ENCODE peak calls at places on chromosome 19, in four cellular contexts. R, J, P and U are unnamed samples.

GRCh38 chr19:6011206-6011605 is 33.3 kb upstream of the RANBP3 start:
- DNase-seq in R (no peak), J (no peak), P (no peak), U (no peak)

GRCh38 chr19:16074488-16075365 is 1.6 kb upstream of the TPM4 start:
- DNase-seq in R (no peak), J (no peak), P (no peak), U (no peak)

GRCh38 chr19:55647732-55648656 is at the start of gene CCDC106:
- DNase-seq in R (peak; percentile 73), J (peak; percentile 75), P (peak; percentile 60), U (peak; percentile 79)

GRCh38 chr19:1854542-1855039 is 6.3 kb upstream of the REXO1 start:
- DNase-seq in R (no peak), J (no peak), P (peak; percentile 41), U (no peak)

GRCh38 chr19:2081873-2082810 is 14.0 kb downstream of the MOB3A start:
- DNase-seq in R (no peak), J (no peak), P (no peak), U (no peak)

GRCh38 chr19:6587998-6588507 is 2.9 kb downstream of the CD70 start:
- DNase-seq in R (no peak), J (no peak), P (no peak), U (no peak)

GRCh38 chr19:39156230-39156890 is 30.8 kb downstream of the PAK4 start:
- DNase-seq in R (peak; percentile 23), J (no peak), P (peak; percentile 8), U (peak; percentile 16)

GRCh38 chr19:3855321-3855720 is 13.5 kb downstream of the ZFR2 start:
- DNase-seq in R (no peak), J (no peak), P (peak; percentile 12), U (no peak)

GRCh38 chr19:4215807-4216206 is 13.5 kb upstream of the EBI3 start:
- DNase-seq in R (no peak), J (no peak), P (no peak), U (no peak)

GRCh38 chr19:11096210-11096841 is 7.1 kb downstream of the LDLR start:
- DNase-seq in R (peak; percentile 60), J (peak; percentile 82), P (peak; percentile 57), U (peak; percentile 96)

GRCh38 chr19:33300016-33300981 is 2.0 kb downstream of the CEBPA start:
- DNase-seq in R (no peak), J (no peak), P (no peak), U (no peak)

GRCh38 chr19:10748924-10749434 is 31.1 kb downstream of the DNM2 start:
- DNase-seq in R (peak; percentile 68), J (no peak), P (peak; percentile 38), U (peak; percentile 34)

GRCh38 chr19:5091576-5092215 is 122.8 kb downstream of the KDM4B start:
- DNase-seq in R (peak; percentile 38), J (no peak), P (no peak), U (peak; percentile 32)

GRCh38 chr19:3659746-3660112 is 33.1 kb upstream of the CACTIN start:
- DNase-seq in R (no peak), J (no peak), P (no peak), U (no peak)

GRCh38 chr19:34676697-34677385 is at the start of gene SCGB2B2:
- DNase-seq in R (no peak), J (no peak), P (no peak), U (no peak)

GRCh38 chr19:31350693-31351211 is 1.5 kb upstream of the TSHZ3 start:
- DNase-seq in R (peak; percentile 49), J (peak; percentile 53), P (peak; percentile 22), U (peak; percentile 67)

GRCh38 chr19:21148681-21149080 is 6.8 kb downstream of the ZNF431 start:
- DNase-seq in R (no peak), J (no peak), P (no peak), U (no peak)

GRCh38 chr19:3466630-3467029 is 13.7 kb downstream of the SMIM24 start:
- DNase-seq in R (no peak), J (peak; percentile 18), P (no peak), U (no peak)

GRCh38 chr19:13024126-13024957 is 29.1 kb downstream of the NFIX start:
- DNase-seq in R (no peak), J (no peak), P (no peak), U (peak; percentile 30)

GRCh38 chr19:33063356-33064116 is 1.2 kb downstream of the RHPN2 start:
- DNase-seq in R (peak; percentile 21), J (peak; percentile 33), P (no peak), U (no peak)

GRCh38 chr19:37899453-37899852 is 6.9 kb downstream of the WDR87 start:
- DNase-seq in R (no peak), J (no peak), P (no peak), U (no peak)

GRCh38 chr19:40775632-40776022 is 306 bp downstream of the MIA start:
- DNase-seq in R (no peak), J (no peak), P (no peak), U (no peak)

GRCh38 chr19:7602240-7602934 is 6.7 kb downstream of the CAMSAP3 start:
- DNase-seq in R (peak; percentile 8), J (no peak), P (no peak), U (no peak)

GRCh38 chr19:55041627-55042343 is 3.7 kb upstream of the GP6 start:
- DNase-seq in R (no peak), J (no peak), P (no peak), U (no peak)

GRCh38 chr19:17947815-17948473 is 15.1 kb downstream of the CCDC124 start:
- DNase-seq in R (peak; percentile 91), J (peak; percentile 90), P (peak; percentile 72), U (peak; percentile 93)
- H3K4me3 ChIP-seq in R (peak overlapping the region; percentile 58), J (no peak overlapping the region), P (peak overlapping the region; percentile 52), U (peak overlapping the region; percentile 60)

DNA sequence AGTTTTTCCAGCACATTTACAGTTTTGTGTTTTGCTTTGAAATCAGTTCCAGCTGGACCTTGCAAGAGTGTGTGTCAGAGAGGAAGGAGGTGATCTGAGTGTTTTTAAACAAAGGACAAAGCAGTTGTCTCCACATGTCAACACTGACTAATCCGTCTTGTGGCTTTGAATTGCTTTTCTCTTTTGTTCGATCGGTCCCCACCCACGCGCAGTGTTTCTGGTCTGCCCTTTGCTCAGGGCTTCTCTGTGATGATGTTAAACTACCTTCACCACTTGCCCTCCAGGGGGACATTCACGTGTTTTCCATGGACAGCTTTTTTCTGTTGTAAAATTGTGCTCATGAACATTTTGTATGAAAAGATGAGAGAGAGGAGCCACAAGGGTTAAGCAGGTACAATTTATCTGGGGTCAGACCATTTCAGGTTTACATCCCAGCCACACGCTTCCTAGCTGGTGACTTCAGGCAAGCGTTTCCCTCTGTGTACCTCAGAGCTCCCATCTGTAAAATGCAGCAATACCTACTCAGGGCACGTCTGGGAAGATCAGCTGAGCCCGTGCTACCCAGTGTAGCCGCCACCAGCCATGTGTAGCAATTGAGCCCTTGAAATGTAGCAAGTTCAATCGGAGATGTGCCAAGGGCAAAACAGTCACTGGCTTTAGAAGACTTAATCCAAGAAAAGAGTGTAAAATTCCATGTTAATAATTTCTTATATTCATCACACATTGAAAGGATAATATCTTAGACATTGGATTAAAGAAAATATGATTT is 13.5 kb upstream of the PLA2G4C start:
- DNase-seq in R (peak; percentile 29), J (no peak), P (peak; percentile 67), U (peak; percentile 31)
- TF ChIP-seq CTCF in R (peak; percentile 2), J (peak; percentile 14), P (peak; percentile 63), U (peak; percentile 35)

DNA sequence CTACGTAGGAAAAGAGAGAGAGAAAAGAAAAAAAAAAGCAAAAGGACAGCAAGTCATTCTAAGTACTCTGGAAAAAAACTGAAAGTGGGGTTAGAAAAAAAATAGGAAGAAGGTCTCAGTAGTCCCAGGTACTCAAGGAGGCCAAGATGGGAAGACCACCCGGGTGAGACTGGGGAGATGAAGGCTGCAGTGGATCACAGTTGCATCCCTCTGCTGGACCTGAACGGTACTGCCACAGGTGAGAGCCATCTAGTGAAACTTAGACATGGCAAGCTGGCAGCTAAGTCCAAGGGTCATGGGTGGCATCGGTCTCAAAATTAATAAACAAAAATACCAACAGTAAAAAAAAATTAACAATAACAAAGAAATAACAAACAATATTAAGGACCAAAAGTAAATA is 41.0 kb upstream of the ZNF91 start:
- DNase-seq in R (no peak), J (no peak), P (no peak), U (no peak)
- H3K4me3 ChIP-seq in R (no peak overlapping the region), J (no peak overlapping the region), P (no peak overlapping the region), U (no peak overlapping the region)

GRCh38 chr19:45163156-45163555 is 2.4 kb upstream of the NKPD1 start:
- DNase-seq in R (no peak), J (no peak), P (no peak), U (no peak)

GRCh38 chr19:45163751-45164150 is 3.0 kb upstream of the NKPD1 start:
- DNase-seq in R (no peak), J (no peak), P (no peak), U (no peak)

GRCh38 chr19:45160870-45161714 is at the start of gene NKPD1:
- DNase-seq in R (no peak), J (no peak), P (no peak), U (no peak)

GRCh38 chr19:45162464-45163143 is 1.8 kb upstream of the NKPD1 start:
- DNase-seq in R (no peak), J (no peak), P (no peak), U (no peak)

DNA sequence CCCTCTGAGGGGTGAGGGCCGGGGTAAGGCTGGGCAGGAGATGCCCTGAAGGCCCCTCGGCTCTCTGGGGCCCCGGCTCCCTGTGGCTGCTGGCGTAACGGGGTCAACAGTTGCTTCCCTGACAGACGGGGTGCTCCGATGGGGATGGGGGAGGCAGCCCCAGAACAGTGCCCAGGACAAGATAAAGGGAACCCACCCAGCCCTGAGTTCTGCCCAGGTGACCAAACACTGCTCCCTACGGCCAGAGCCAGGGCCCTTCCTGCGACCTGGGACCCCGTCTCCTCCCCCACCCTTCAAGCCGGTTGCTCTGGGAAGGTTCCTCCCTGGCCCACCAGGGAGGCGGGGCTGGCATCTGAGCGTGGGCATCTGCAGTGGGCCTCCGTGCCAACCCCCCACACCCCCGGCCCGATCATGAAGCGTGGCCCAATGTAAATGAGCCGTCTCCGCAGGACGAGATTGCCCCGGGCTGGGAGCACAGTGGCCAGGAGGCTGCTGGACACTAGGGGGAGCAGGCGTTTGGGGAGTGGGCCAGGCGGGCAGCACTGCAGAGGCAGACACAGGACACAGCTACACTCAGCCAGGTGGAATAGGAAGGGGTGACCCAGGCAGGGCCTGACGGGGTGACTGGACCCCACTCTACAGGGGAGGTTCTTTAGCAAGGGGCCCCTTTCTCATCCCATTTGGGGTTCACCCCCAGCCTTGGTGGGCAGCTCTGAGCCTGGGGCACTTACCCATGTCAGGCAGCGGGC is 1.1 kb upstream of the NKPD1 start:
- DNase-seq in R (peak; percentile 47), J (peak; percentile 31), P (no peak), U (peak; percentile 55)
- TF ChIP-seq CTCF in R (peak; percentile 77), J (peak; percentile 72), P (peak; percentile 90), U (peak; percentile 82)

GRCh38 chr19:48896191-48896720 is 2.3 kb downstream of the TULP2 start:
- DNase-seq in R (peak; percentile 49), J (peak; percentile 58), P (no peak), U (peak; percentile 58)
- H3K4me3 ChIP-seq in R (peak overlapping the region; percentile 42), J (no peak overlapping the region), P (peak overlapping the region; percentile 36), U (peak overlapping the region; percentile 48)

GRCh38 chr19:14112051-14112808 is 5.3 kb downstream of the PRKACA start:
- DNase-seq in R (no peak), J (no peak), P (no peak), U (no peak)

GRCh38 chr19:14112809-14113385 is 4.7 kb downstream of the PRKACA start:
- DNase-seq in R (peak; percentile 27), J (no peak), P (no peak), U (no peak)

GRCh38 chr19:14114439-14114838 is 3.1 kb downstream of the PRKACA start:
- DNase-seq in R (no peak), J (no peak), P (no peak), U (no peak)

GRCh38 chr19:14114854-14115253 is 2.7 kb downstream of the PRKACA start:
- DNase-seq in R (no peak), J (no peak), P (no peak), U (peak; percentile 34)

GRCh38 chr19:14113762-14114414 is 3.7 kb downstream of the PRKACA start:
- DNase-seq in R (no peak), J (no peak), P (no peak), U (no peak)
- TF ChIP-seq CTCF in R (peak; percentile 19), J (no peak), P (peak; percentile 48), U (peak; percentile 42)